ENCODE peak calls at places on chromosomes 16 and 17, in five cellular contexts. J is H1, I is HCT116, P is K562, Z is HepG2. N is an unnamed sample.

GRCh38 chr17:59329558-59330313 is 1.7 kb upstream of the YPEL2 start:
- DNase-seq in Z (peak; percentile 85), J (peak; percentile 36), I (peak; percentile 62), P (peak; percentile 69), N (peak; percentile 43)

GRCh38 chr16:51888021-51888420 is 658.9 kb downstream of the TOX3 start:
- DNase-seq in Z (no peak), J (no peak), I (no peak), P (no peak), N (no peak)

GRCh38 chr16:86924537-86924936 is 346.2 kb downstream of the FOXL1 start:
- DNase-seq in Z (no peak), J (no peak), I (no peak), P (no peak), N (no peak)

GRCh38 chr16:11550651-11551498 is 35.8 kb downstream of the LITAF start:
- DNase-seq in J (no peak), Z (no peak), P (no peak), I (no peak), N (no peak)

GRCh38 chr17:73760186-73760758 is 116.0 kb upstream of the SDK2 start:
- DNase-seq in P (no peak), Z (no peak), J (no peak), I (no peak), N (no peak)

GRCh38 chr17:27049104-27049784 is 244.7 kb upstream of the WSB1 start:
- DNase-seq in I (no peak), J (no peak), Z (no peak), P (no peak), N (no peak)

GRCh38 chr16:9047689-9048301 is 43.6 kb upstream of the HAPSTR1 start:
- DNase-seq in I (peak; percentile 98), P (peak; percentile 85), Z (peak; percentile 97), J (peak; percentile 73), N (peak; percentile 62)

GRCh38 chr17:76333673-76334505 is 19.8 kb downstream of the PRPSAP1 start:
- DNase-seq in P (no peak), Z (no peak), I (no peak), J (no peak), N (no peak)

GRCh38 chr17:74295625-74296547 is 21.9 kb downstream of the DNAI2 start:
- DNase-seq in J (no peak), I (no peak), P (peak; percentile 59), Z (no peak), N (no peak)

GRCh38 chr16:87635541-87636049 is 33.3 kb downstream of the JPH3 start:
- DNase-seq in Z (peak; percentile 47), I (peak; percentile 59), P (peak; percentile 59), J (no peak), N (no peak)

GRCh38 chr16:57723170-57723569 is 12.4 kb upstream of the KATNB1 start:
- DNase-seq in P (peak; percentile 48), Z (peak; percentile 42), J (no peak), I (no peak), N (no peak)

GRCh38 chr16:58336332-58337089 is 41.7 kb upstream of the PRSS54 start:
- DNase-seq in J (peak; percentile 79), Z (peak; percentile 78), P (peak; percentile 83), I (peak; percentile 77), N (peak; percentile 51)

GRCh38 chr16:11501583-11502138 is 85.1 kb downstream of the LITAF start:
- DNase-seq in Z (no peak), J (peak; percentile 72), I (no peak), P (no peak), N (no peak)

GRCh38 chr17:7523033-7523432 is 25.8 kb upstream of the TNFSF12 start:
- DNase-seq in Z (peak; percentile 43), J (peak; percentile 79), I (peak; percentile 8), P (peak; percentile 47), N (no peak)

GRCh38 chr16:89093602-89094251 is at the start of gene ACSF3:
- DNase-seq in Z (no peak), I (no peak), J (no peak), P (peak; percentile 92), N (no peak)

GRCh38 chr17:74949455-74950115 is 13.9 kb downstream of the OTOP3 start:
- DNase-seq in Z (no peak), P (no peak), J (no peak), I (no peak), N (no peak)

GRCh38 chr16:657487-657886 is 8.3 kb downstream of the WDR90 start:
- DNase-seq in I (no peak), J (no peak), P (no peak), Z (no peak), N (no peak)

GRCh38 chr16:89970011-89970410 is 21.5 kb downstream of the DEF8 start:
- DNase-seq in Z (no peak), P (no peak), J (no peak), I (no peak), N (no peak)

GRCh38 chr17:79164408-79164807 is 89.8 kb downstream of the ENGASE start:
- DNase-seq in J (no peak), P (no peak), Z (no peak), I (no peak), N (no peak)

GRCh38 chr16:70463235-70463634 is 8.8 kb downstream of the FCSK start:
- DNase-seq in Z (no peak), P (no peak), J (no peak), I (no peak), N (no peak)

GRCh38 chr17:82661717-82662683 is 13.8 kb upstream of the WDR45B start:
- DNase-seq in Z (no peak), I (no peak), J (no peak), P (no peak), N (no peak)

GRCh38 chr16:14013571-14014283 is 57.4 kb upstream of the MRTFB start:
- DNase-seq in P (no peak), Z (peak; percentile 77), J (no peak), I (no peak), N (no peak)

GRCh38 chr16:11797957-11798299 is 870 bp upstream of the ZC3H7A start:
- DNase-seq in P (no peak), Z (no peak), J (no peak), I (no peak), N (no peak)

GRCh38 chr16:87601322-87602004 is 845 bp upstream of the JPH3 start:
- DNase-seq in I (no peak), Z (no peak), P (no peak), J (no peak), N (no peak)

GRCh38 chr17:53628011-53628410 is 194.7 kb upstream of the KIF2B start:
- DNase-seq in J (no peak), I (no peak), Z (no peak), P (no peak), N (no peak)

GRCh38 chr17:65953316-65954147 is 238.4 kb downstream of the CEP112 start:
- DNase-seq in I (no peak), P (no peak), J (no peak), Z (peak; percentile 47), N (no peak)

GRCh38 chr17:64244165-64244564 is 18.9 kb downstream of the TEX2 start:
- DNase-seq in J (no peak), P (no peak), Z (no peak), I (no peak), N (no peak)
- TF ChIP-seq SIN3A in J (no peak), P (no peak), Z (no peak), I (no peak), N (no peak)

DNA sequence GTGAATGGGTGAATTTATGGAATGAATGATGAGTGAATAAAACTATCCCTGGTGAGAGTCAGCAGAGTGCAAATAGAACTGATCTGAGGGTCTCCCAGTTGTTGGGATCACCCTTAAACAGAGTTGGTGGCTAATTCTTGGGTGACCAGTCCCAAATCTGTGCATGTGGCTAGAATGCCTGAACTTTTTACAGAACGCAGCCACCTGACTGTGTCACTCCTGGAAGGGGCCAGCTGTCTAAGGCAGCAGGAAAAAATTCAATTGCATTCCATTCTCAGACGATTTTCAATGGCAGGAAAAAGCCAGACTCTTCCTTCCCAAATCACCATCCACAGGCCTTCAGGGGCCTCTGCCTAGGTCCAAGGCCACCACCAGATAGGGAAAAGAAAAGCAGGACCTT is 43.5 kb downstream of the BEAN1 start:
- DNase-seq in P (no peak), J (no peak), Z (no peak), I (no peak), N (no peak)
- TF ChIP-seq MAX in P (no peak), J (no peak), Z (no peak), I (no peak), N (no peak)

DNA sequence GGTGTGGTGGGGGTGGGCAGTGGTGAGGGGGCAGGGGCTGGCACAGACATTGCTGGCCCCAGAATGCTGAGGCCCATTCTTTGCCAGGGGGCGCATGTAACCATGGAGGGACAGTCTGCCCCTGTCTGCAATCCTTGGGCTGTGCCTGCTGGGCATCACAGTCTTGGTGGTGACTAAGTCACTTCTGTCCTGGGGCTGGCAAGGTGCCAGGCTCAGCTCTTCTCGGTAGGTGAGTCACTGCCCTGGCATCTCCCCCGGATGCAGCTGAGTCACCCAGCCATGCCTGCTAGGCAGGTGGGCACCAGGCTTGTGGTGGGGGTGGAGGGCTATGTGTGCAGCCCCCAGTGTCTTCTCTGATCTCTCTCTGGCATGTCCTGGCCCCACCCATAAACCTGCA is 5.6 kb downstream of the RARA start:
- DNase-seq in I (peak; percentile 95), Z (peak; percentile 78), P (no peak), J (no peak), N (no peak)
- TF ChIP-seq POLR2A in I (no peak), Z (no peak), P (no peak), J (no peak), N (no peak)

DNA sequence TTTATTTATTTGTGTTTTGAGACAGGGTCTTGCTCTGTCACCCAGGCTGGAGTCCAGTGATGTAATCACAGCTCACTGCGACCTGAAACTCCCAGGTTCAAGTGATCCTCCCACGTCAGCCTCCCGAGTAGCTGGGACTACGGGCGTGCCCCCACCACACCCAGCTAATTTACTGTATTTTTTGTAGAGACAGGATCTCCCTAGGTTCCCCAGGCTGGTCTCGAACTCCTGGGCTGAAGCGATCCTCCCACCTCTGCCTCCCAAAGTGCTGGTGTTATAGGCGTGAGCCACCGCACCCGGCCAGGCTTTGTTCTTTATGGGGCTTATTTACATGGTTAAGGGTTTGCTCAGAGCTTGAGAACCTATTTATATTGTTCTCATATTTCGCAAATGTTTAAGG is 5.8 kb upstream of the MEIOB start:
- DNase-seq in J (no peak), Z (no peak), P (no peak), I (no peak), N (no peak)
- TF ChIP-seq SIN3A in J (no peak), Z (no peak), P (no peak), I (no peak), N (no peak)

GRCh38 chr16:61435356-61435755 is 600.9 kb downstream of the CDH8 start:
- DNase-seq in I (no peak), P (no peak), Z (no peak), J (no peak), N (no peak)

GRCh38 chr16:61432421-61432820 is 603.8 kb downstream of the CDH8 start:
- DNase-seq in P (no peak), Z (no peak), J (no peak), I (no peak), N (no peak)
- TF ChIP-seq MAX in P (no peak), Z (no peak), J (no peak), I (no peak), N (no peak)

N was measured in GM12878.